ENCODE peak calls at places on chromosomes 1 and 21, in ten cellular contexts. X is CD4-positive, alpha-beta T cell; V is lower lobe of right lung; K is GM06990; A is GM10248; H is AG09319; Q is BE2C; Y is GM13977; D is AG09309; O is AG04450. B is an unnamed sample.

GRCh38 chr1:155698382-155699038 is 9.6 kb downstream of the DAP3 start:
- DNase-seq in D (peak), Q (no peak), O (no peak), X (no peak), A (no peak), K (no peak), H (peak), Y (no peak), V (no peak), B (no peak)

GRCh38 chr1:232306269-232306911 is 323.5 kb downstream of the SIPA1L2 start:
- DNase-seq in K (no peak), V (peak), O (no peak), A (no peak), Y (no peak), H (no peak), D (no peak), X (no peak), Q (no peak), B (peak)

GRCh38 chr1:241356519-241357365 is at the start of gene RGS7:
- DNase-seq in Y (peak), H (no peak), O (peak), X (no peak), V (peak), A (peak), D (no peak), K (peak), Q (peak), B (peak)

GRCh38 chr1:28815533-28815932 is 3.6 kb downstream of the OPRD1 start:
- DNase-seq in X (no peak), H (no peak), V (no peak), D (no peak), O (no peak), K (no peak), A (no peak), Q (peak), Y (no peak), B (no peak)

GRCh38 chr1:60581455-60582220 is 500.7 kb upstream of the NFIA start:
- DNase-seq in Q (no peak), V (no peak), A (no peak), Y (no peak), X (no peak), H (no peak), O (no peak), K (no peak), D (no peak), B (no peak)

GRCh38 chr1:24413350-24414163 is at the start of gene STPG1:
- DNase-seq in H (peak), K (peak), Y (peak), V (peak), O (peak), A (peak), X (peak), D (no peak), Q (peak), B (peak)

GRCh38 chr1:1399870-1400575 is 888 bp upstream of the CCNL2 start:
- DNase-seq in A (no peak), X (no peak), O (no peak), Y (no peak), Q (no peak), H (no peak), V (no peak), D (no peak), K (no peak), B (peak)

GRCh38 chr1:228166170-228166936 is 749 bp downstream of the IBA57 start:
- DNase-seq in Q (peak), Y (peak), O (no peak), X (peak), H (no peak), K (no peak), D (no peak), A (peak), V (peak), B (peak)

GRCh38 chr1:110390096-110390495 is 730 bp downstream of the SLC16A4 start:
- DNase-seq in H (peak), V (peak), D (no peak), O (no peak), A (no peak), K (no peak), X (no peak), Q (no peak), Y (no peak), B (peak)

GRCh38 chr1:41423511-41424191 is 60.8 kb downstream of the EDN2 start:
- DNase-seq in X (no peak), V (peak), A (no peak), K (no peak), D (no peak), Q (peak), Y (no peak), O (no peak), H (no peak), B (no peak)

GRCh38 chr1:199101139-199101538 is 462.3 kb downstream of the PTPRC start:
- DNase-seq in Y (no peak), D (no peak), H (no peak), V (no peak), X (no peak), Q (no peak), A (no peak), K (no peak), O (no peak), B (no peak)

GRCh38 chr1:233042834-233043233 is 92.4 kb downstream of the NTPCR start:
- DNase-seq in A (peak), Y (no peak), O (no peak), X (no peak), Q (no peak), K (no peak), D (no peak), V (no peak), H (no peak), B (no peak)

GRCh38 chr1:6859415-6860343 is 74.4 kb downstream of the CAMTA1 start:
- DNase-seq in A (no peak), H (peak), O (peak), K (no peak), V (no peak), Q (no peak), X (no peak), D (peak), Y (no peak), B (peak)

GRCh38 chr1:234770031-234770795 is 160.2 kb upstream of the IRF2BP2 start:
- DNase-seq in Y (no peak), A (no peak), D (no peak), K (no peak), V (no peak), H (no peak), X (no peak), O (no peak), Q (peak), B (no peak)

GRCh38 chr1:101376121-101377095 is 139.6 kb downstream of the S1PR1 start:
- DNase-seq in Q (peak), O (no peak), Y (no peak), H (no peak), V (no peak), K (no peak), A (no peak), X (no peak), D (no peak), B (no peak)

GRCh38 chr1:23979387-23980005 is 631 bp downstream of the SRSF10 start:
- DNase-seq in H (no peak), A (no peak), Q (no peak), X (no peak), Y (no peak), V (no peak), D (no peak), O (no peak), K (no peak), B (no peak)

GRCh38 chr1:171841050-171841910 is at the start of gene DNM3:
- DNase-seq in Q (peak), D (peak), H (peak), K (peak), X (peak), A (peak), V (peak), O (peak), Y (peak), B (peak)

GRCh38 chr1:91651671-91652071 is 151.0 kb downstream of the CDC7 start:
- DNase-seq in V (no peak), H (no peak), O (no peak), Q (no peak), D (peak), X (no peak), Y (no peak), K (no peak), A (no peak), B (peak)

GRCh38 chr1:27348861-27349783 is 7.3 kb downstream of the SYTL1 start:
- DNase-seq in D (no peak), V (peak), Y (no peak), O (no peak), Q (peak), K (no peak), A (peak), H (no peak), X (no peak), B (peak)

GRCh38 chr1:154420172-154420571 is 15.0 kb downstream of the IL6R start:
- DNase-seq in X (no peak), H (no peak), K (peak), Y (no peak), Q (no peak), V (peak), O (no peak), A (peak), D (no peak), B (peak)

GRCh38 chr1:182366596-182366995 is 25.0 kb downstream of the GLUL start:
- DNase-seq in O (no peak), V (no peak), K (no peak), Y (no peak), X (no peak), D (no peak), A (no peak), Q (no peak), H (no peak), B (peak)

GRCh38 chr1:218496561-218496960 is 151.4 kb downstream of the TGFB2 start:
- DNase-seq in Q (no peak), K (no peak), V (no peak), O (peak), D (peak), H (peak), X (no peak), Y (no peak), A (no peak), B (peak)

GRCh38 chr1:153774780-153775431 is at the start of gene SLC27A3:
- DNase-seq in Y (peak), O (no peak), H (no peak), V (no peak), X (no peak), K (no peak), D (no peak), Q (peak), A (no peak), B (peak)

GRCh38 chr1:24283326-24284155 is 35.6 kb upstream of the GRHL3 start:
- DNase-seq in K (no peak), X (no peak), Y (no peak), D (no peak), V (no peak), O (no peak), H (peak), A (no peak), Q (no peak), B (peak)

GRCh38 chr1:170959385-170959784 is 24.1 kb downstream of the MROH9 start:
- DNase-seq in Y (no peak), V (no peak), K (no peak), O (no peak), X (no peak), H (no peak), D (no peak), A (no peak), Q (no peak), B (peak)

GRCh38 chr1:84698151-84698651 is 7.9 kb upstream of the SSX2IP start:
- DNase-seq in Y (no peak), Q (no peak), A (no peak), O (peak), K (no peak), X (no peak), D (peak), H (peak), V (no peak), B (peak)

GRCh38 chr1:203638914-203639313 is 12.3 kb downstream of the ATP2B4 start:
- DNase-seq in A (no peak), X (no peak), Y (no peak), D (no peak), V (no peak), O (no peak), K (no peak), H (no peak), Q (no peak), B (no peak)
- TF ChIP-seq CTCF in A (no peak), X (no peak), Y (no peak), D (no peak), V (peak), O (no peak), K (no peak), H (peak), Q (no peak), B (no peak)

GRCh38 chr1:51316113-51316763 is 14.1 kb downstream of the TTC39A start:
- DNase-seq in D (no peak), Y (no peak), O (no peak), K (no peak), A (no peak), V (peak), H (no peak), Q (no peak), X (no peak), B (no peak)
- TF ChIP-seq CTCF in D (no peak), Y (no peak), O (no peak), K (no peak), A (no peak), V (no peak), H (no peak), Q (no peak), X (no peak), B (no peak)

GRCh38 chr21:45178971-45179370 is 104.6 kb downstream of the ADARB1 start:
- DNase-seq in K (no peak), H (no peak), D (no peak), A (no peak), V (no peak), O (no peak), Y (no peak), X (no peak), Q (no peak), B (no peak)

GRCh38 chr21:45178072-45178608 is 103.8 kb downstream of the ADARB1 start:
- DNase-seq in H (no peak), O (no peak), Y (no peak), K (no peak), X (no peak), Q (no peak), V (no peak), A (no peak), D (no peak), B (no peak)

GRCh38 chr21:45180289-45180599 is 105.9 kb downstream of the ADARB1 start:
- DNase-seq in O (no peak), K (no peak), V (no peak), Y (no peak), A (no peak), H (no peak), X (no peak), D (no peak), Q (no peak), B (no peak)

GRCh38 chr21:45177039-45177438 is 102.7 kb downstream of the ADARB1 start:
- DNase-seq in Y (no peak), Q (no peak), D (no peak), O (no peak), X (no peak), V (no peak), A (no peak), H (no peak), K (no peak), B (no peak)

GRCh38 chr21:45179568-45180288 is 105.3 kb downstream of the ADARB1 start:
- DNase-seq in V (no peak), X (no peak), H (no peak), A (no peak), K (no peak), O (no peak), D (no peak), Q (no peak), Y (no peak), B (no peak)
- TF ChIP-seq CTCF in V (no peak), X (no peak), H (no peak), A (no peak), K (no peak), O (no peak), D (no peak), Q (no peak), Y (no peak), B (no peak)

GRCh38 chr21:34091607-34092006 is 18.2 kb downstream of the MRPS6 start:
- DNase-seq in A (no peak), H (no peak), O (no peak), Q (no peak), D (no peak), V (no peak), X (no peak), Y (no peak), K (no peak), B (no peak)
- TF ChIP-seq CTCF in A (peak), H (peak), O (peak), Q (peak), D (peak), V (no peak), X (peak), Y (peak), K (peak), B (peak)

B was measured in MCF 10A.